ENCODE peak calls at places on chromosome 16, in ten cellular contexts. R is AG09319; D is cardiac fibroblast; F is SW480; M is stimulated activated CD4-positive, alpha-beta T cell treated with anti-CD3 and anti-CD28 coated beads, Interleukin-15, amount 100 ng/mL, for 1 hour; N is EL; W is neural progenitor cell; I is hepatocyte; U is HuH-7; X is mesenteric fat pad. K is an unnamed sample.

GRCh38 chr16:11621920-11622651 is 35.4 kb upstream of the LITAF start:
- DNase-seq in D (no peak), F (no peak), W (no peak), M (peak; percentile 17), X (no peak), I (no peak), U (no peak), R (no peak), N (no peak), K (peak; percentile 63)

GRCh38 chr16:50635505-50636392 is 45.4 kb downstream of the SNX20 start:
- DNase-seq in W (no peak), I (no peak), N (no peak), D (no peak), F (no peak), X (no peak), M (no peak), U (no peak), R (no peak), K (no peak)

GRCh38 chr16:81790772-81791171 is 11.7 kb downstream of the PLCG2 start:
- DNase-seq in X (no peak), I (peak; percentile 41), R (no peak), U (no peak), F (no peak), D (no peak), W (no peak), M (no peak), N (no peak), K (no peak)

GRCh38 chr16:55476625-55477533 is 2.1 kb upstream of the MMP2 start:
- DNase-seq in N (no peak), U (no peak), W (no peak), R (no peak), M (no peak), X (no peak), D (no peak), F (no peak), I (no peak), K (no peak)

GRCh38 chr16:3655030-3655790 is 719 bp downstream of the DNASE1 start:
- DNase-seq in X (no peak), I (no peak), R (no peak), M (no peak), F (no peak), D (no peak), N (no peak), W (no peak), U (no peak), K (no peak)

GRCh38 chr16:230949-231348 is 1.7 kb upstream of the LUC7L start:
- DNase-seq in U (no peak), M (no peak), I (no peak), D (no peak), R (no peak), F (no peak), X (no peak), N (no peak), W (no peak), K (no peak)

GRCh38 chr16:15879255-15879804 is 9.1 kb downstream of the CEP20 start:
- DNase-seq in X (no peak), M (no peak), R (peak; percentile 86), N (peak; percentile 75), W (no peak), F (no peak), I (no peak), U (no peak), D (peak; percentile 96), K (no peak)

GRCh38 chr16:1505912-1506311 is 12.8 kb downstream of the TELO2 start:
- DNase-seq in F (no peak), N (no peak), D (no peak), X (no peak), U (no peak), I (no peak), W (no peak), R (no peak), M (no peak), K (no peak)

K was measured in B cell.